ENCODE peak calls at places on chromosomes 7 and 10, in ten cellular contexts. One of them, this sample, is unnamed.

GRCh38 chr7:38178695-38179344 is 775 bp downstream of the STARD3NL start:
- DNase-seq in activated T-cell treated with anti-CD3 and anti-CD28 coated beads, Interleukin-2, amount 50 U/mL, for 24 hours: no peak
- DNase-seq in iris pigment epithelial cell: peak
- DNase-seq in ovary: no peak
- DNase-seq in progenitor cell of endocrine pancreas: no peak
- DNase-seq in activated naive CD4-positive, alpha-beta T cell treated with anti-CD3 and anti-CD28 coated beads, Interleukin-2, amount 50 U/mL, for 16 hours: no peak
- DNase-seq in NCI-H1092 treated with DMSO at 0.1 percent for 48 hours: no peak
- DNase-seq in GM12865: peak
- DNase-seq in C1 segment of cervical spinal cord: no peak
- DNase-seq in IMR-90: peak
- DNase-seq in this sample: no peak

GRCh38 chr7:34596887-34597286 is 61.1 kb upstream of the NPSR1 start:
- DNase-seq in ovary: no peak
- DNase-seq in progenitor cell of endocrine pancreas: no peak
- DNase-seq in GM12865: no peak
- DNase-seq in NCI-H1092 treated with DMSO at 0.1 percent for 48 hours: peak
- DNase-seq in activated T-cell treated with anti-CD3 and anti-CD28 coated beads, Interleukin-2, amount 50 U/mL, for 24 hours: no peak
- DNase-seq in IMR-90: no peak
- DNase-seq in iris pigment epithelial cell: peak
- DNase-seq in C1 segment of cervical spinal cord: no peak
- DNase-seq in activated naive CD4-positive, alpha-beta T cell treated with anti-CD3 and anti-CD28 coated beads, Interleukin-2, amount 50 U/mL, for 16 hours: no peak
- DNase-seq in this sample: no peak

GRCh38 chr10:22345301-22346086 is at the start of gene SPAG6:
- DNase-seq in GM12865: peak
- DNase-seq in activated T-cell treated with anti-CD3 and anti-CD28 coated beads, Interleukin-2, amount 50 U/mL, for 24 hours: peak
- DNase-seq in IMR-90: no peak
- DNase-seq in progenitor cell of endocrine pancreas: peak
- DNase-seq in C1 segment of cervical spinal cord: peak
- DNase-seq in activated naive CD4-positive, alpha-beta T cell treated with anti-CD3 and anti-CD28 coated beads, Interleukin-2, amount 50 U/mL, for 16 hours: peak
- DNase-seq in iris pigment epithelial cell: no peak
- DNase-seq in ovary: no peak
- DNase-seq in NCI-H1092 treated with DMSO at 0.1 percent for 48 hours: peak
- DNase-seq in this sample: peak

GRCh38 chr10:132521041-132521465 is 16.5 kb upstream of the INPP5A start:
- DNase-seq in NCI-H1092 treated with DMSO at 0.1 percent for 48 hours: no peak
- DNase-seq in ovary: no peak
- DNase-seq in C1 segment of cervical spinal cord: no peak
- DNase-seq in activated T-cell treated with anti-CD3 and anti-CD28 coated beads, Interleukin-2, amount 50 U/mL, for 24 hours: no peak
- DNase-seq in iris pigment epithelial cell: no peak
- DNase-seq in progenitor cell of endocrine pancreas: no peak
- DNase-seq in GM12865: no peak
- DNase-seq in activated naive CD4-positive, alpha-beta T cell treated with anti-CD3 and anti-CD28 coated beads, Interleukin-2, amount 50 U/mL, for 16 hours: no peak
- DNase-seq in IMR-90: no peak
- DNase-seq in this sample: no peak

GRCh38 chr7:74175270-74175803 is 1.2 kb downstream of the EIF4H start:
- DNase-seq in activated T-cell treated with anti-CD3 and anti-CD28 coated beads, Interleukin-2, amount 50 U/mL, for 24 hours: no peak
- DNase-seq in C1 segment of cervical spinal cord: no peak
- DNase-seq in ovary: no peak
- DNase-seq in NCI-H1092 treated with DMSO at 0.1 percent for 48 hours: no peak
- DNase-seq in progenitor cell of endocrine pancreas: no peak
- DNase-seq in IMR-90: no peak
- DNase-seq in activated naive CD4-positive, alpha-beta T cell treated with anti-CD3 and anti-CD28 coated beads, Interleukin-2, amount 50 U/mL, for 16 hours: no peak
- DNase-seq in GM12865: no peak
- DNase-seq in iris pigment epithelial cell: no peak
- DNase-seq in this sample: no peak

GRCh38 chr10:62024026-62024701 is 122.7 kb downstream of the ARID5B start:
- DNase-seq in GM12865: no peak
- DNase-seq in C1 segment of cervical spinal cord: no peak
- DNase-seq in activated T-cell treated with anti-CD3 and anti-CD28 coated beads, Interleukin-2, amount 50 U/mL, for 24 hours: no peak
- DNase-seq in progenitor cell of endocrine pancreas: no peak
- DNase-seq in ovary: no peak
- DNase-seq in IMR-90: no peak
- DNase-seq in activated naive CD4-positive, alpha-beta T cell treated with anti-CD3 and anti-CD28 coated beads, Interleukin-2, amount 50 U/mL, for 16 hours: no peak
- DNase-seq in NCI-H1092 treated with DMSO at 0.1 percent for 48 hours: no peak
- DNase-seq in iris pigment epithelial cell: no peak
- DNase-seq in this sample: no peak

GRCh38 chr7:86733783-86734182 is 90.1 kb downstream of the GRM3 start:
- DNase-seq in GM12865: no peak
- DNase-seq in IMR-90: peak
- DNase-seq in ovary: no peak
- DNase-seq in activated T-cell treated with anti-CD3 and anti-CD28 coated beads, Interleukin-2, amount 50 U/mL, for 24 hours: no peak
- DNase-seq in iris pigment epithelial cell: peak
- DNase-seq in C1 segment of cervical spinal cord: no peak
- DNase-seq in progenitor cell of endocrine pancreas: no peak
- DNase-seq in activated naive CD4-positive, alpha-beta T cell treated with anti-CD3 and anti-CD28 coated beads, Interleukin-2, amount 50 U/mL, for 16 hours: no peak
- DNase-seq in NCI-H1092 treated with DMSO at 0.1 percent for 48 hours: no peak
- DNase-seq in this sample: no peak

GRCh38 chr7:154433632-154434598 is 381.7 kb downstream of the DPP6 start:
- DNase-seq in GM12865: no peak
- DNase-seq in NCI-H1092 treated with DMSO at 0.1 percent for 48 hours: no peak
- DNase-seq in progenitor cell of endocrine pancreas: no peak
- DNase-seq in activated T-cell treated with anti-CD3 and anti-CD28 coated beads, Interleukin-2, amount 50 U/mL, for 24 hours: no peak
- DNase-seq in iris pigment epithelial cell: no peak
- DNase-seq in C1 segment of cervical spinal cord: no peak
- DNase-seq in IMR-90: no peak
- DNase-seq in activated naive CD4-positive, alpha-beta T cell treated with anti-CD3 and anti-CD28 coated beads, Interleukin-2, amount 50 U/mL, for 16 hours: no peak
- DNase-seq in ovary: no peak
- DNase-seq in this sample: no peak

GRCh38 chr7:100965723-100966541 is 3.4 kb upstream of the MUC12 start:
- DNase-seq in GM12865: peak
- DNase-seq in ovary: peak
- DNase-seq in C1 segment of cervical spinal cord: no peak
- DNase-seq in IMR-90: no peak
- DNase-seq in NCI-H1092 treated with DMSO at 0.1 percent for 48 hours: no peak
- DNase-seq in progenitor cell of endocrine pancreas: peak
- DNase-seq in activated T-cell treated with anti-CD3 and anti-CD28 coated beads, Interleukin-2, amount 50 U/mL, for 24 hours: peak
- DNase-seq in iris pigment epithelial cell: peak
- DNase-seq in activated naive CD4-positive, alpha-beta T cell treated with anti-CD3 and anti-CD28 coated beads, Interleukin-2, amount 50 U/mL, for 16 hours: peak
- DNase-seq in this sample: peak

GRCh38 chr7:83306487-83306886 is 143.8 kb upstream of the PCLO start:
- DNase-seq in NCI-H1092 treated with DMSO at 0.1 percent for 48 hours: no peak
- DNase-seq in activated naive CD4-positive, alpha-beta T cell treated with anti-CD3 and anti-CD28 coated beads, Interleukin-2, amount 50 U/mL, for 16 hours: no peak
- DNase-seq in progenitor cell of endocrine pancreas: no peak
- DNase-seq in ovary: no peak
- DNase-seq in activated T-cell treated with anti-CD3 and anti-CD28 coated beads, Interleukin-2, amount 50 U/mL, for 24 hours: no peak
- DNase-seq in GM12865: no peak
- DNase-seq in IMR-90: no peak
- DNase-seq in iris pigment epithelial cell: no peak
- DNase-seq in C1 segment of cervical spinal cord: no peak
- DNase-seq in this sample: no peak

GRCh38 chr7:77383333-77383740 is 32.8 kb downstream of the GSAP start:
- DNase-seq in activated naive CD4-positive, alpha-beta T cell treated with anti-CD3 and anti-CD28 coated beads, Interleukin-2, amount 50 U/mL, for 16 hours: no peak
- DNase-seq in ovary: no peak
- DNase-seq in activated T-cell treated with anti-CD3 and anti-CD28 coated beads, Interleukin-2, amount 50 U/mL, for 24 hours: no peak
- DNase-seq in iris pigment epithelial cell: peak
- DNase-seq in IMR-90: peak
- DNase-seq in GM12865: no peak
- DNase-seq in NCI-H1092 treated with DMSO at 0.1 percent for 48 hours: no peak
- DNase-seq in C1 segment of cervical spinal cord: no peak
- DNase-seq in progenitor cell of endocrine pancreas: no peak
- DNase-seq in this sample: no peak

GRCh38 chr10:6176691-6177231 is 26.0 kb upstream of the PFKFB3 start:
- DNase-seq in IMR-90: peak
- DNase-seq in iris pigment epithelial cell: peak
- DNase-seq in GM12865: no peak
- DNase-seq in progenitor cell of endocrine pancreas: no peak
- DNase-seq in NCI-H1092 treated with DMSO at 0.1 percent for 48 hours: no peak
- DNase-seq in C1 segment of cervical spinal cord: no peak
- DNase-seq in ovary: no peak
- DNase-seq in activated T-cell treated with anti-CD3 and anti-CD28 coated beads, Interleukin-2, amount 50 U/mL, for 24 hours: no peak
- DNase-seq in activated naive CD4-positive, alpha-beta T cell treated with anti-CD3 and anti-CD28 coated beads, Interleukin-2, amount 50 U/mL, for 16 hours: no peak
- DNase-seq in this sample: no peak

GRCh38 chr10:97127960-97128850 is 57.6 kb downstream of the SLIT1 start:
- DNase-seq in ovary: no peak
- DNase-seq in iris pigment epithelial cell: no peak
- DNase-seq in progenitor cell of endocrine pancreas: no peak
- DNase-seq in activated naive CD4-positive, alpha-beta T cell treated with anti-CD3 and anti-CD28 coated beads, Interleukin-2, amount 50 U/mL, for 16 hours: no peak
- DNase-seq in IMR-90: no peak
- DNase-seq in NCI-H1092 treated with DMSO at 0.1 percent for 48 hours: peak
- DNase-seq in activated T-cell treated with anti-CD3 and anti-CD28 coated beads, Interleukin-2, amount 50 U/mL, for 24 hours: no peak
- DNase-seq in GM12865: no peak
- DNase-seq in C1 segment of cervical spinal cord: peak
- DNase-seq in this sample: no peak

GRCh38 chr10:103082683-103083082 is 110.4 kb downstream of the NT5C2 start:
- DNase-seq in IMR-90: no peak
- DNase-seq in ovary: no peak
- DNase-seq in GM12865: no peak
- DNase-seq in C1 segment of cervical spinal cord: no peak
- DNase-seq in activated naive CD4-positive, alpha-beta T cell treated with anti-CD3 and anti-CD28 coated beads, Interleukin-2, amount 50 U/mL, for 16 hours: no peak
- DNase-seq in NCI-H1092 treated with DMSO at 0.1 percent for 48 hours: no peak
- DNase-seq in progenitor cell of endocrine pancreas: no peak
- DNase-seq in iris pigment epithelial cell: no peak
- DNase-seq in activated T-cell treated with anti-CD3 and anti-CD28 coated beads, Interleukin-2, amount 50 U/mL, for 24 hours: no peak
- DNase-seq in this sample: no peak

GRCh38 chr7:66145404-66145843 is 30.8 kb downstream of the CRCP start:
- DNase-seq in activated naive CD4-positive, alpha-beta T cell treated with anti-CD3 and anti-CD28 coated beads, Interleukin-2, amount 50 U/mL, for 16 hours: no peak
- DNase-seq in GM12865: peak
- DNase-seq in NCI-H1092 treated with DMSO at 0.1 percent for 48 hours: no peak
- DNase-seq in ovary: peak
- DNase-seq in activated T-cell treated with anti-CD3 and anti-CD28 coated beads, Interleukin-2, amount 50 U/mL, for 24 hours: no peak
- DNase-seq in progenitor cell of endocrine pancreas: no peak
- DNase-seq in iris pigment epithelial cell: no peak
- DNase-seq in C1 segment of cervical spinal cord: no peak
- DNase-seq in IMR-90: peak
- DNase-seq in this sample: no peak

GRCh38 chr7:132472463-132473120 is 103.7 kb downstream of the PLXNA4 start:
- DNase-seq in C1 segment of cervical spinal cord: no peak
- DNase-seq in IMR-90: no peak
- DNase-seq in NCI-H1092 treated with DMSO at 0.1 percent for 48 hours: no peak
- DNase-seq in activated naive CD4-positive, alpha-beta T cell treated with anti-CD3 and anti-CD28 coated beads, Interleukin-2, amount 50 U/mL, for 16 hours: no peak
- DNase-seq in GM12865: no peak
- DNase-seq in ovary: peak
- DNase-seq in progenitor cell of endocrine pancreas: no peak
- DNase-seq in iris pigment epithelial cell: no peak
- DNase-seq in activated T-cell treated with anti-CD3 and anti-CD28 coated beads, Interleukin-2, amount 50 U/mL, for 24 hours: no peak
- DNase-seq in this sample: no peak

GRCh38 chr7:82477733-82478515 is 34.3 kb upstream of the CACNA2D1 start:
- DNase-seq in GM12865: no peak
- DNase-seq in C1 segment of cervical spinal cord: no peak
- DNase-seq in activated naive CD4-positive, alpha-beta T cell treated with anti-CD3 and anti-CD28 coated beads, Interleukin-2, amount 50 U/mL, for 16 hours: no peak
- DNase-seq in ovary: no peak
- DNase-seq in IMR-90: no peak
- DNase-seq in activated T-cell treated with anti-CD3 and anti-CD28 coated beads, Interleukin-2, amount 50 U/mL, for 24 hours: no peak
- DNase-seq in NCI-H1092 treated with DMSO at 0.1 percent for 48 hours: peak
- DNase-seq in iris pigment epithelial cell: no peak
- DNase-seq in progenitor cell of endocrine pancreas: no peak
- DNase-seq in this sample: no peak

GRCh38 chr7:45656431-45656830 is 82.3 kb downstream of the ADCY1 start:
- DNase-seq in GM12865: no peak
- DNase-seq in ovary: no peak
- DNase-seq in activated naive CD4-positive, alpha-beta T cell treated with anti-CD3 and anti-CD28 coated beads, Interleukin-2, amount 50 U/mL, for 16 hours: no peak
- DNase-seq in progenitor cell of endocrine pancreas: no peak
- DNase-seq in activated T-cell treated with anti-CD3 and anti-CD28 coated beads, Interleukin-2, amount 50 U/mL, for 24 hours: no peak
- DNase-seq in NCI-H1092 treated with DMSO at 0.1 percent for 48 hours: no peak
- DNase-seq in C1 segment of cervical spinal cord: no peak
- DNase-seq in iris pigment epithelial cell: no peak
- DNase-seq in IMR-90: no peak
- DNase-seq in this sample: no peak

GRCh38 chr7:17495655-17496396 is 197.4 kb downstream of the AHR start:
- DNase-seq in IMR-90: no peak
- DNase-seq in activated naive CD4-positive, alpha-beta T cell treated with anti-CD3 and anti-CD28 coated beads, Interleukin-2, amount 50 U/mL, for 16 hours: no peak
- DNase-seq in iris pigment epithelial cell: peak
- DNase-seq in activated T-cell treated with anti-CD3 and anti-CD28 coated beads, Interleukin-2, amount 50 U/mL, for 24 hours: no peak
- DNase-seq in C1 segment of cervical spinal cord: no peak
- DNase-seq in NCI-H1092 treated with DMSO at 0.1 percent for 48 hours: no peak
- DNase-seq in progenitor cell of endocrine pancreas: no peak
- DNase-seq in GM12865: peak
- DNase-seq in ovary: no peak
- DNase-seq in this sample: no peak

GRCh38 chr7:54985405-54986360 is 33.1 kb upstream of the EGFR start:
- DNase-seq in NCI-H1092 treated with DMSO at 0.1 percent for 48 hours: no peak
- DNase-seq in GM12865: no peak
- DNase-seq in IMR-90: peak
- DNase-seq in progenitor cell of endocrine pancreas: no peak
- DNase-seq in C1 segment of cervical spinal cord: no peak
- DNase-seq in activated naive CD4-positive, alpha-beta T cell treated with anti-CD3 and anti-CD28 coated beads, Interleukin-2, amount 50 U/mL, for 16 hours: no peak
- DNase-seq in ovary: no peak
- DNase-seq in iris pigment epithelial cell: peak
- DNase-seq in activated T-cell treated with anti-CD3 and anti-CD28 coated beads, Interleukin-2, amount 50 U/mL, for 24 hours: no peak
- DNase-seq in this sample: no peak

GRCh38 chr10:119006451-119007210 is 22.9 kb upstream of the NANOS1 start:
- DNase-seq in C1 segment of cervical spinal cord: no peak
- DNase-seq in activated T-cell treated with anti-CD3 and anti-CD28 coated beads, Interleukin-2, amount 50 U/mL, for 24 hours: no peak
- DNase-seq in IMR-90: peak
- DNase-seq in iris pigment epithelial cell: peak
- DNase-seq in GM12865: no peak
- DNase-seq in activated naive CD4-positive, alpha-beta T cell treated with anti-CD3 and anti-CD28 coated beads, Interleukin-2, amount 50 U/mL, for 16 hours: no peak
- DNase-seq in NCI-H1092 treated with DMSO at 0.1 percent for 48 hours: peak
- DNase-seq in progenitor cell of endocrine pancreas: no peak
- DNase-seq in ovary: no peak
- DNase-seq in this sample: no peak

GRCh38 chr10:109956454-109957091 is 33.3 kb upstream of the XPNPEP1 start:
- DNase-seq in iris pigment epithelial cell: peak
- DNase-seq in GM12865: peak
- DNase-seq in NCI-H1092 treated with DMSO at 0.1 percent for 48 hours: peak
- DNase-seq in C1 segment of cervical spinal cord: no peak
- DNase-seq in progenitor cell of endocrine pancreas: no peak
- DNase-seq in activated T-cell treated with anti-CD3 and anti-CD28 coated beads, Interleukin-2, amount 50 U/mL, for 24 hours: no peak
- DNase-seq in activated naive CD4-positive, alpha-beta T cell treated with anti-CD3 and anti-CD28 coated beads, Interleukin-2, amount 50 U/mL, for 16 hours: peak
- DNase-seq in ovary: no peak
- DNase-seq in IMR-90: peak
- DNase-seq in this sample: peak

GRCh38 chr10:74433993-74434392 is 283.0 kb downstream of the ADK start:
- DNase-seq in GM12865: no peak
- DNase-seq in iris pigment epithelial cell: no peak
- DNase-seq in NCI-H1092 treated with DMSO at 0.1 percent for 48 hours: no peak
- DNase-seq in C1 segment of cervical spinal cord: no peak
- DNase-seq in IMR-90: no peak
- DNase-seq in activated naive CD4-positive, alpha-beta T cell treated with anti-CD3 and anti-CD28 coated beads, Interleukin-2, amount 50 U/mL, for 16 hours: no peak
- DNase-seq in activated T-cell treated with anti-CD3 and anti-CD28 coated beads, Interleukin-2, amount 50 U/mL, for 24 hours: no peak
- DNase-seq in ovary: no peak
- DNase-seq in progenitor cell of endocrine pancreas: no peak
- DNase-seq in this sample: no peak

GRCh38 chr10:95741807-95742528 is 14.0 kb upstream of the ENTPD1 start:
- DNase-seq in iris pigment epithelial cell: peak
- DNase-seq in progenitor cell of endocrine pancreas: no peak
- DNase-seq in C1 segment of cervical spinal cord: no peak
- DNase-seq in NCI-H1092 treated with DMSO at 0.1 percent for 48 hours: peak
- DNase-seq in activated T-cell treated with anti-CD3 and anti-CD28 coated beads, Interleukin-2, amount 50 U/mL, for 24 hours: no peak
- DNase-seq in activated naive CD4-positive, alpha-beta T cell treated with anti-CD3 and anti-CD28 coated beads, Interleukin-2, amount 50 U/mL, for 16 hours: no peak
- DNase-seq in ovary: no peak
- DNase-seq in GM12865: peak
- DNase-seq in IMR-90: peak
- DNase-seq in this sample: no peak

GRCh38 chr7:135499818-135500217 is 10.1 kb downstream of the CNOT4 start:
- DNase-seq in activated T-cell treated with anti-CD3 and anti-CD28 coated beads, Interleukin-2, amount 50 U/mL, for 24 hours: no peak
- DNase-seq in activated naive CD4-positive, alpha-beta T cell treated with anti-CD3 and anti-CD28 coated beads, Interleukin-2, amount 50 U/mL, for 16 hours: no peak
- DNase-seq in IMR-90: no peak
- DNase-seq in iris pigment epithelial cell: no peak
- DNase-seq in GM12865: no peak
- DNase-seq in progenitor cell of endocrine pancreas: no peak
- DNase-seq in C1 segment of cervical spinal cord: no peak
- DNase-seq in ovary: no peak
- DNase-seq in NCI-H1092 treated with DMSO at 0.1 percent for 48 hours: no peak
- DNase-seq in this sample: no peak

GRCh38 chr10:108582387-108582786 is 1340.9 kb downstream of the XPNPEP1 start:
- DNase-seq in C1 segment of cervical spinal cord: no peak
- DNase-seq in activated naive CD4-positive, alpha-beta T cell treated with anti-CD3 and anti-CD28 coated beads, Interleukin-2, amount 50 U/mL, for 16 hours: no peak
- DNase-seq in ovary: no peak
- DNase-seq in NCI-H1092 treated with DMSO at 0.1 percent for 48 hours: no peak
- DNase-seq in GM12865: no peak
- DNase-seq in progenitor cell of endocrine pancreas: no peak
- DNase-seq in activated T-cell treated with anti-CD3 and anti-CD28 coated beads, Interleukin-2, amount 50 U/mL, for 24 hours: no peak
- DNase-seq in IMR-90: no peak
- DNase-seq in iris pigment epithelial cell: peak
- DNase-seq in this sample: no peak

GRCh38 chr7:131225619-131226101 is 102.0 kb upstream of the MKLN1 start:
- DNase-seq in iris pigment epithelial cell: peak
- DNase-seq in NCI-H1092 treated with DMSO at 0.1 percent for 48 hours: no peak
- DNase-seq in ovary: peak
- DNase-seq in progenitor cell of endocrine pancreas: no peak
- DNase-seq in activated T-cell treated with anti-CD3 and anti-CD28 coated beads, Interleukin-2, amount 50 U/mL, for 24 hours: no peak
- DNase-seq in IMR-90: peak
- DNase-seq in C1 segment of cervical spinal cord: peak
- DNase-seq in activated naive CD4-positive, alpha-beta T cell treated with anti-CD3 and anti-CD28 coated beads, Interleukin-2, amount 50 U/mL, for 16 hours: no peak
- DNase-seq in GM12865: no peak
- DNase-seq in this sample: no peak

GRCh38 chr7:25928549-25929330 is 223.3 kb upstream of the NFE2L3 start:
- DNase-seq in ovary: no peak
- DNase-seq in activated T-cell treated with anti-CD3 and anti-CD28 coated beads, Interleukin-2, amount 50 U/mL, for 24 hours: no peak
- DNase-seq in IMR-90: no peak
- DNase-seq in iris pigment epithelial cell: no peak
- DNase-seq in C1 segment of cervical spinal cord: no peak
- DNase-seq in NCI-H1092 treated with DMSO at 0.1 percent for 48 hours: no peak
- DNase-seq in activated naive CD4-positive, alpha-beta T cell treated with anti-CD3 and anti-CD28 coated beads, Interleukin-2, amount 50 U/mL, for 16 hours: no peak
- DNase-seq in progenitor cell of endocrine pancreas: no peak
- DNase-seq in GM12865: no peak
- DNase-seq in this sample: no peak

This sample was measured in activated CD8-positive, alpha-beta memory T cell treated with anti-CD3 and anti-CD28 coated beads, Interleukin-2, amount 50 U/mL, for 4 hours.